ENCODE peak calls at places on chromosomes 3 and 15, in six cellular contexts. G, J, X, P, K and O are unnamed samples.

GRCh38 chr3:177448987-177449975 is 252.0 kb upstream of the TBL1XR1 start:
- DNase-seq in G (peak), J (no peak), X (peak), P (no peak), K (peak), O (peak)

GRCh38 chr3:151169700-151170224 is 33.3 kb downstream of the GPR171 start:
- DNase-seq in G (no peak), J (no peak), X (no peak), P (no peak), K (no peak), O (no peak)

GRCh38 chr3:69012836-69013255 is 638 bp downstream of the EOGT start:
- DNase-seq in G (peak), J (no peak), X (no peak), P (peak), K (peak), O (peak)

GRCh38 chr15:50181983-50182232 is at the start of gene SLC27A2:
- DNase-seq in G (no peak), J (peak), X (no peak), P (peak), K (no peak), O (peak)

GRCh38 chr15:44812029-44812517 is 75.7 kb downstream of the TRIM69 start:
- DNase-seq in G (no peak), J (peak), X (no peak), P (peak), K (no peak), O (peak)

GRCh38 chr15:67120839-67121540 is 55.6 kb downstream of the SMAD3 start:
- DNase-seq in G (peak), J (no peak), X (peak), P (peak), K (peak), O (no peak)

GRCh38 chr15:42100021-42100800 is 5.8 kb upstream of the PLA2G4D start:
- DNase-seq in G (peak), J (no peak), X (no peak), P (peak), K (peak), O (no peak)

GRCh38 chr15:55403531-55403930 is 4.6 kb downstream of the CCPG1 start:
- DNase-seq in G (no peak), J (no peak), X (no peak), P (no peak), K (peak), O (peak)

GRCh38 chr15:42845581-42845980 is 75.0 kb downstream of the TTBK2 start:
- DNase-seq in G (peak), J (no peak), X (no peak), P (no peak), K (no peak), O (no peak)

GRCh38 chr3:46669191-46669999 is 24.1 kb downstream of the ALS2CL start:
- DNase-seq in G (no peak), J (no peak), X (no peak), P (peak), K (no peak), O (no peak)

GRCh38 chr15:98154863-98155262 is 194.4 kb downstream of the ARRDC4 start:
- DNase-seq in G (peak), J (no peak), X (no peak), P (no peak), K (peak), O (peak)

GRCh38 chr3:68009865-68010264 is 355.5 kb upstream of the SUCLG2 start:
- DNase-seq in G (no peak), J (no peak), X (no peak), P (no peak), K (no peak), O (no peak)

GRCh38 chr3:10248984-10249748 is 907 bp downstream of the TATDN2 start:
- DNase-seq in G (peak), J (no peak), X (peak), P (no peak), K (no peak), O (no peak)

GRCh38 chr15:38458646-38459045 is 4.7 kb downstream of the FAM98B start:
- DNase-seq in G (no peak), J (no peak), X (no peak), P (no peak), K (no peak), O (no peak)

GRCh38 chr3:100260685-100261480 is at the start of gene TBC1D23:
- DNase-seq in G (peak), J (peak), X (peak), P (peak), K (peak), O (peak)

GRCh38 chr3:63791974-63792373 is 27.1 kb upstream of the C3orf49 start:
- DNase-seq in G (peak), J (no peak), X (no peak), P (no peak), K (peak), O (no peak)

GRCh38 chr15:91956026-91956723 is 102.7 kb downstream of the SLCO3A1 start:
- DNase-seq in G (no peak), J (no peak), X (no peak), P (no peak), K (peak), O (no peak)

GRCh38 chr3:23644741-23645140 is 161.0 kb upstream of the UBE2E1 start:
- DNase-seq in G (no peak), J (no peak), X (no peak), P (no peak), K (no peak), O (no peak)

GRCh38 chr15:37098468-37099320 is 1.7 kb downstream of the MEIS2 start:
- DNase-seq in G (no peak), J (peak), X (no peak), P (no peak), K (no peak), O (peak)

GRCh38 chr15:89361451-89362202 is 27.0 kb upstream of the POLG start:
- DNase-seq in G (peak), J (peak), X (peak), P (peak), K (peak), O (peak)

GRCh38 chr3:42815826-42816225 is 6.6 kb downstream of the ACKR2 start:
- DNase-seq in G (no peak), J (no peak), X (no peak), P (no peak), K (no peak), O (no peak)

GRCh38 chr15:94667109-94667508 is 435.7 kb downstream of the MCTP2 start:
- DNase-seq in G (no peak), J (no peak), X (no peak), P (no peak), K (no peak), O (no peak)

GRCh38 chr3:46748160-46748559 is 30.5 kb upstream of the PRSS50 start:
- DNase-seq in G (no peak), J (no peak), X (no peak), P (no peak), K (no peak), O (no peak)

GRCh38 chr15:77617507-77618285 is 15.0 kb downstream of the LINGO1 start:
- DNase-seq in G (no peak), J (no peak), X (no peak), P (no peak), K (no peak), O (peak)

GRCh38 chr15:83066034-83066760 is 855 bp downstream of the BTBD1 start:
- DNase-seq in G (no peak), J (peak), X (no peak), P (no peak), K (no peak), O (peak)

GRCh38 chr15:29454506-29454905 is 184.9 kb upstream of the NSMCE3 start:
- DNase-seq in G (no peak), J (no peak), X (no peak), P (no peak), K (no peak), O (no peak)

GRCh38 chr3:59192473-59192872 is 142.6 kb upstream of the CFAP20DC start:
- DNase-seq in G (peak), J (no peak), X (no peak), P (no peak), K (peak), O (no peak)

GRCh38 chr3:45760878-45761711 is 35.2 kb downstream of the SLC6A20 start:
- DNase-seq in G (peak), J (peak), X (peak), P (peak), K (peak), O (peak)

GRCh38 chr3:40741729-40742128 is 217.0 kb downstream of the ZNF621 start:
- DNase-seq in G (peak), J (peak), X (no peak), P (no peak), K (peak), O (no peak)

GRCh38 chr3:183536238-183536880 is 19.1 kb downstream of the KLHL6 start:
- DNase-seq in G (no peak), J (no peak), X (no peak), P (no peak), K (no peak), O (no peak)

GRCh38 chr3:64187065-64187959 is 38.0 kb downstream of the PRICKLE2 start:
- DNase-seq in G (peak), J (no peak), X (no peak), P (peak), K (peak), O (peak)

GRCh38 chr15:37941779-37942178 is 7.3 kb downstream of the TMCO5A start:
- DNase-seq in G (no peak), J (no peak), X (no peak), P (no peak), K (no peak), O (no peak)

GRCh38 chr3:79139395-79140060 is 628.3 kb downstream of the ROBO1 start:
- DNase-seq in G (peak), J (no peak), X (no peak), P (no peak), K (peak), O (no peak)

GRCh38 chr3:159486580-159486979 is 502.1 kb upstream of the IL12A start:
- DNase-seq in G (no peak), J (no peak), X (no peak), P (no peak), K (peak), O (peak)

GRCh38 chr15:96340611-96341464 is 10.3 kb downstream of the NR2F2 start:
- DNase-seq in G (peak), J (peak), X (no peak), P (no peak), K (peak), O (no peak)

GRCh38 chr3:17118771-17119170 is 234.0 kb downstream of the PLCL2 start:
- DNase-seq in G (no peak), J (no peak), X (no peak), P (no peak), K (no peak), O (no peak)

GRCh38 chr15:57256941-57257340 is 119.4 kb upstream of the CGNL1 start:
- DNase-seq in G (no peak), J (no peak), X (no peak), P (no peak), K (no peak), O (no peak)

GRCh38 chr15:77066961-77067690 is 3.8 kb downstream of the TSPAN3 start:
- DNase-seq in G (no peak), J (peak), X (no peak), P (no peak), K (no peak), O (peak)

GRCh38 chr3:196990654-196991053 is 22.0 kb upstream of the PIGZ start:
- DNase-seq in G (no peak), J (no peak), X (no peak), P (no peak), K (no peak), O (no peak)

GRCh38 chr15:58052334-58052733 is 13.2 kb downstream of the ALDH1A2 start:
- DNase-seq in G (no peak), J (no peak), X (no peak), P (no peak), K (no peak), O (no peak)